ENCODE peak calls at places on chromosomes 4 and X, in ten cellular contexts. One of them, this sample, is unnamed.

GRCh38 chrX:149992918-149993317 is 54.6 kb upstream of the EOLA2 start:
- DNase-seq in left lung: no peak
- DNase-seq in A549: no peak
- DNase-seq in fibroblast of the aortic adventitia: peak
- DNase-seq in H1: no peak
- DNase-seq in mucosa of descending colon: no peak
- DNase-seq in lung: no peak
- DNase-seq in GM20000: no peak
- DNase-seq in endothelial cell: no peak
- DNase-seq in ascending aorta: no peak
- DNase-seq in this sample: no peak

GRCh38 chrX:52265713-52266112 is 81.0 kb downstream of the MAGED4 start:
- DNase-seq in A549: no peak
- DNase-seq in fibroblast of the aortic adventitia: no peak
- DNase-seq in H1: no peak
- DNase-seq in GM20000: no peak
- DNase-seq in lung: no peak
- DNase-seq in endothelial cell: no peak
- DNase-seq in mucosa of descending colon: no peak
- DNase-seq in left lung: no peak
- DNase-seq in ascending aorta: no peak
- DNase-seq in this sample: no peak

GRCh38 chr4:143230683-143231082 is 46.0 kb downstream of the USP38 start:
- DNase-seq in ascending aorta: no peak
- DNase-seq in mucosa of descending colon: no peak
- DNase-seq in endothelial cell: no peak
- DNase-seq in left lung: no peak
- DNase-seq in lung: no peak
- DNase-seq in H1: no peak
- DNase-seq in fibroblast of the aortic adventitia: no peak
- DNase-seq in GM20000: peak
- DNase-seq in A549: no peak
- DNase-seq in this sample: no peak

GRCh38 chrX:39895228-39896110 is 202.3 kb downstream of the BCOR start:
- DNase-seq in fibroblast of the aortic adventitia: no peak
- DNase-seq in mucosa of descending colon: peak
- DNase-seq in endothelial cell: no peak
- DNase-seq in ascending aorta: no peak
- DNase-seq in left lung: no peak
- DNase-seq in A549: peak
- DNase-seq in H1: no peak
- DNase-seq in lung: no peak
- DNase-seq in GM20000: no peak
- DNase-seq in this sample: peak

GRCh38 chrX:129649268-129650182 is 5.2 kb downstream of the APLN start:
- DNase-seq in endothelial cell: no peak
- DNase-seq in GM20000: no peak
- DNase-seq in lung: no peak
- DNase-seq in fibroblast of the aortic adventitia: peak
- DNase-seq in ascending aorta: no peak
- DNase-seq in H1: no peak
- DNase-seq in A549: no peak
- DNase-seq in left lung: no peak
- DNase-seq in mucosa of descending colon: no peak
- DNase-seq in this sample: no peak

GRCh38 chr4:87732033-87732770 is 67.2 kb upstream of the IBSP start:
- DNase-seq in lung: no peak
- DNase-seq in ascending aorta: no peak
- DNase-seq in left lung: no peak
- DNase-seq in endothelial cell: no peak
- DNase-seq in fibroblast of the aortic adventitia: peak
- DNase-seq in mucosa of descending colon: no peak
- DNase-seq in H1: no peak
- DNase-seq in A549: no peak
- DNase-seq in GM20000: no peak
- DNase-seq in this sample: no peak

GRCh38 chr4:83011779-83012630 is 1.4 kb upstream of the LIN54 start:
- DNase-seq in endothelial cell: peak
- DNase-seq in lung: peak
- DNase-seq in GM20000: peak
- DNase-seq in ascending aorta: no peak
- DNase-seq in H1: peak
- DNase-seq in left lung: peak
- DNase-seq in mucosa of descending colon: peak
- DNase-seq in A549: peak
- DNase-seq in fibroblast of the aortic adventitia: peak
- DNase-seq in this sample: peak

GRCh38 chr4:68591204-68591603 is 15.1 kb upstream of the UGT2B17 start:
- DNase-seq in A549: no peak
- DNase-seq in H1: no peak
- DNase-seq in ascending aorta: no peak
- DNase-seq in lung: no peak
- DNase-seq in left lung: no peak
- DNase-seq in mucosa of descending colon: no peak
- DNase-seq in fibroblast of the aortic adventitia: no peak
- DNase-seq in GM20000: no peak
- DNase-seq in endothelial cell: no peak
- DNase-seq in this sample: no peak

GRCh38 chr4:141352775-141353544 is 132.3 kb downstream of the ZNF330 start:
- DNase-seq in lung: no peak
- DNase-seq in A549: no peak
- DNase-seq in fibroblast of the aortic adventitia: peak
- DNase-seq in left lung: no peak
- DNase-seq in mucosa of descending colon: no peak
- DNase-seq in endothelial cell: no peak
- DNase-seq in GM20000: no peak
- DNase-seq in ascending aorta: no peak
- DNase-seq in H1: no peak
- DNase-seq in this sample: no peak

GRCh38 chr4:118033148-118034060 is 882 bp upstream of the NDST3 start:
- DNase-seq in fibroblast of the aortic adventitia: peak
- DNase-seq in GM20000: peak
- DNase-seq in endothelial cell: peak
- DNase-seq in A549: peak
- DNase-seq in H1: peak
- DNase-seq in left lung: peak
- DNase-seq in mucosa of descending colon: peak
- DNase-seq in ascending aorta: no peak
- DNase-seq in lung: peak
- DNase-seq in this sample: peak

GRCh38 chrX:138191998-138192397 is 519.5 kb downstream of the FGF13 start:
- DNase-seq in fibroblast of the aortic adventitia: peak
- DNase-seq in mucosa of descending colon: no peak
- DNase-seq in H1: peak
- DNase-seq in endothelial cell: peak
- DNase-seq in A549: peak
- DNase-seq in GM20000: no peak
- DNase-seq in lung: no peak
- DNase-seq in ascending aorta: no peak
- DNase-seq in left lung: no peak
- DNase-seq in this sample: no peak

GRCh38 chr4:182325848-182326255 is 82.7 kb downstream of the TENM3 start:
- DNase-seq in lung: no peak
- DNase-seq in GM20000: no peak
- DNase-seq in H1: no peak
- DNase-seq in mucosa of descending colon: no peak
- DNase-seq in ascending aorta: no peak
- DNase-seq in fibroblast of the aortic adventitia: no peak
- DNase-seq in endothelial cell: no peak
- DNase-seq in A549: no peak
- DNase-seq in left lung: no peak
- DNase-seq in this sample: no peak

GRCh38 chr4:6890358-6890757 is 19.3 kb upstream of the TBC1D14 start:
- DNase-seq in endothelial cell: no peak
- DNase-seq in GM20000: no peak
- DNase-seq in mucosa of descending colon: no peak
- DNase-seq in ascending aorta: no peak
- DNase-seq in A549: no peak
- DNase-seq in left lung: no peak
- DNase-seq in lung: no peak
- DNase-seq in H1: no peak
- DNase-seq in fibroblast of the aortic adventitia: no peak
- DNase-seq in this sample: no peak

GRCh38 chr4:82284475-82284857 is 89.3 kb downstream of the HNRNPD start:
- DNase-seq in lung: no peak
- DNase-seq in ascending aorta: no peak
- DNase-seq in fibroblast of the aortic adventitia: no peak
- DNase-seq in GM20000: no peak
- DNase-seq in left lung: no peak
- DNase-seq in A549: no peak
- DNase-seq in H1: no peak
- DNase-seq in mucosa of descending colon: no peak
- DNase-seq in endothelial cell: no peak
- DNase-seq in this sample: no peak

GRCh38 chr4:185532327-185532726 is 3.0 kb downstream of the PDLIM3 start:
- DNase-seq in mucosa of descending colon: no peak
- DNase-seq in ascending aorta: no peak
- DNase-seq in H1: no peak
- DNase-seq in fibroblast of the aortic adventitia: no peak
- DNase-seq in GM20000: no peak
- DNase-seq in A549: no peak
- DNase-seq in lung: no peak
- DNase-seq in left lung: no peak
- DNase-seq in endothelial cell: no peak
- DNase-seq in this sample: no peak

GRCh38 chrX:134981910-134982309 is 8.9 kb upstream of the SMIM10 start:
- DNase-seq in fibroblast of the aortic adventitia: no peak
- DNase-seq in A549: no peak
- DNase-seq in GM20000: no peak
- DNase-seq in H1: no peak
- DNase-seq in mucosa of descending colon: no peak
- DNase-seq in left lung: no peak
- DNase-seq in ascending aorta: no peak
- DNase-seq in lung: no peak
- DNase-seq in endothelial cell: no peak
- DNase-seq in this sample: no peak

DNA sequence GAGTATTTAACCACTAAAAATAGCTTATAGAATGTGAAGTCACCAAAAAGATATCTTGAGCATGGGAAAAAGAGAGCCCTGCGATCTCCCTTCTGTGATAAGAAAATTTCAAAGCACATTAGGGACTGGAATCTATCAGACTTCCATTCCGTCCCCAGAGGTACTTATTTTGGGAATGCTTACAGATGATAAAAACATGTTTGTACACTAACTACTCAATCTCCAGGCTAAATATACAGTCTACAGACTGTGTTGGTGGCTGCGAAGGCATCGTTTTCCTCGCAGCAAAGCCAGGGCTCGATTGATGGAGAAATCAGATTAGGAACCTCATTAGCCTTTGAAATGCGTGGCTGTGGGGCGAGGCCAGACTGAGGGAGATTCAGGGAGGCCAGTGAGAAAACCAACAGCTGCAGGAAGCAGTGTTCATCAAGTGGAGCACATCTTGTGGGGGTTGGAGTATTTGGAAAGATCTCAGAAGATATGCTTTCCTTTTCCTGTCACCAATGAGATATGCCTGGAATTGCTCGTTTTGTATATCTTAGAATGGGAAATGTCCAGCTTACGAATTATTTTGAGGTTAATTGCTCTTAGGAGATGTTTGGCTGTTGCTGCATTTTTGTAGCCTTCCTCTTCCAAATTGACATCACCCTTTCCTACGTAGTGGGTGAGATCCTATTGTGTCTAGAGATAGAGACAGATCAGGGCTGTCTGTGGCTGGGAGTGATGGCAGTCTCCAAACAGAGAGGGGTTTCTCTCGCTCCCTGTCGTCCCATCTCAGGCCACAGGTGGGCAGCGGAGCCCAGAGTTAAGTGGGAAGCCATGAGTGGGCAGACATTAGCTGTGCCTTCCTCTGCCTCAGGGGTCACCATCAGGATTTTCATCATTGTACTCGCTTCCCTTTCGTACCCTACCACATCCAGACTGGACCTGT is 225.0 kb upstream of the FAT1 start:
- DNase-seq in H1: peak
- DNase-seq in ascending aorta: no peak
- DNase-seq in lung: no peak
- DNase-seq in mucosa of descending colon: no peak
- DNase-seq in A549: peak
- DNase-seq in GM20000: no peak
- DNase-seq in endothelial cell: peak
- DNase-seq in fibroblast of the aortic adventitia: no peak
- DNase-seq in left lung: no peak
- DNase-seq in this sample: no peak
- TF ChIP-seq CTCF in H1: peak
- TF ChIP-seq CTCF in ascending aorta: no peak
- TF ChIP-seq CTCF in lung: no peak
- TF ChIP-seq CTCF in mucosa of descending colon: no peak
- TF ChIP-seq CTCF in A549: no peak
- TF ChIP-seq CTCF in GM20000: no peak
- TF ChIP-seq CTCF in endothelial cell: no peak
- TF ChIP-seq CTCF in fibroblast of the aortic adventitia: no peak
- TF ChIP-seq CTCF in left lung: no peak
- TF ChIP-seq CTCF in this sample: no peak

GRCh38 chrX:100609591-100609990 is 24.9 kb downstream of the TNMD start:
- DNase-seq in GM20000: no peak
- DNase-seq in lung: no peak
- DNase-seq in A549: no peak
- DNase-seq in endothelial cell: no peak
- DNase-seq in left lung: no peak
- DNase-seq in fibroblast of the aortic adventitia: no peak
- DNase-seq in H1: no peak
- DNase-seq in mucosa of descending colon: no peak
- DNase-seq in ascending aorta: no peak
- DNase-seq in this sample: no peak
- TF ChIP-seq CTCF in GM20000: no peak
- TF ChIP-seq CTCF in lung: no peak
- TF ChIP-seq CTCF in A549: peak
- TF ChIP-seq CTCF in endothelial cell: no peak
- TF ChIP-seq CTCF in left lung: no peak
- TF ChIP-seq CTCF in fibroblast of the aortic adventitia: no peak
- TF ChIP-seq CTCF in H1: no peak
- TF ChIP-seq CTCF in mucosa of descending colon: no peak
- TF ChIP-seq CTCF in ascending aorta: no peak
- TF ChIP-seq CTCF in this sample: no peak

GRCh38 chr4:183602444-183603102 is 56.4 kb downstream of the RWDD4 start:
- DNase-seq in H1: peak
- DNase-seq in left lung: no peak
- DNase-seq in A549: peak
- DNase-seq in lung: no peak
- DNase-seq in ascending aorta: no peak
- DNase-seq in fibroblast of the aortic adventitia: peak
- DNase-seq in endothelial cell: no peak
- DNase-seq in mucosa of descending colon: no peak
- DNase-seq in GM20000: no peak
- DNase-seq in this sample: no peak
- TF ChIP-seq CTCF in H1: no peak
- TF ChIP-seq CTCF in left lung: no peak
- TF ChIP-seq CTCF in A549: peak
- TF ChIP-seq CTCF in lung: no peak
- TF ChIP-seq CTCF in ascending aorta: no peak
- TF ChIP-seq CTCF in fibroblast of the aortic adventitia: peak
- TF ChIP-seq CTCF in endothelial cell: no peak
- TF ChIP-seq CTCF in mucosa of descending colon: no peak
- TF ChIP-seq CTCF in GM20000: no peak
- TF ChIP-seq CTCF in this sample: peak

DNA sequence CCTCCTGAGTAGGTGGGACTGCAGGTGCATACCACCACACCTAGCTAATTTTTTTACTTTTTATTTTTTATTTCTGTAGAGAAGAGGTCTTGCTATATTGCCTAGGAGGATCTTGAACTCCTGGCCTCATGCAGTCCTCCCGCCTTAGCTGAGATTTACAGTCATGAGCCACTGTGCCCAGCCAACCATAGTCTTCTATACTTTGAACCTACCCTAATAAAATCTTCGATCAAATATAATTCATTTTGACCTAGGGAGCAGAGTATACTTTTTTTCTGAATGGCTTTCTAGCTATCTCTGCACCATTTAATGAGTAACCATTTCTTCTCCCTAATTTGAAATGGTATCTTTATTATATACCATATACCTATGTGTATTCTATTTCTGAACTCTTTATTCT is 6.7 kb downstream of the ETFDH start:
- DNase-seq in fibroblast of the aortic adventitia: no peak
- DNase-seq in H1: no peak
- DNase-seq in left lung: no peak
- DNase-seq in ascending aorta: no peak
- DNase-seq in GM20000: no peak
- DNase-seq in lung: no peak
- DNase-seq in endothelial cell: no peak
- DNase-seq in A549: no peak
- DNase-seq in mucosa of descending colon: no peak
- DNase-seq in this sample: no peak
- TF ChIP-seq CTCF in fibroblast of the aortic adventitia: no peak
- TF ChIP-seq CTCF in H1: no peak
- TF ChIP-seq CTCF in left lung: no peak
- TF ChIP-seq CTCF in ascending aorta: no peak
- TF ChIP-seq CTCF in GM20000: no peak
- TF ChIP-seq CTCF in lung: no peak
- TF ChIP-seq CTCF in endothelial cell: no peak
- TF ChIP-seq CTCF in A549: no peak
- TF ChIP-seq CTCF in mucosa of descending colon: no peak
- TF ChIP-seq CTCF in this sample: no peak

This sample was measured in right lobe of liver.